ENCODE peak calls at places on chromosomes 2 and 18, in seven cellular contexts. T is MM.1S, K is ACHN, W is OCI-LY7, M is WTC11, F is AG04450, C is sciatic nerve. X is an unnamed sample.

GRCh38 chr2:12321017-12321641 is 395.6 kb upstream of the TRIB2 start:
- DNase-seq in T (no peak), K (peak), W (no peak), M (no peak), F (peak), C (no peak), X (peak)

GRCh38 chr18:74184875-74185274 is 36.6 kb downstream of the TIMM21 start:
- DNase-seq in T (no peak), K (no peak), W (no peak), M (no peak), F (no peak), C (no peak), X (no peak)

GRCh38 chr18:74682141-74682997 is 84.7 kb downstream of the ZNF407 start:
- DNase-seq in T (no peak), K (no peak), W (no peak), M (no peak), F (no peak), C (no peak), X (no peak)

GRCh38 chr2:97761192-97761591 is 47.8 kb downstream of the ZAP70 start:
- DNase-seq in T (no peak), K (no peak), W (no peak), M (no peak), F (no peak), C (no peak), X (no peak)

GRCh38 chr18:59835656-59836379 is 64.0 kb upstream of the PMAIP1 start:
- DNase-seq in T (no peak), K (no peak), W (no peak), M (peak), F (no peak), C (no peak), X (no peak)

GRCh38 chr18:21243041-21243431 is 1.0 kb downstream of the GREB1L start:
- DNase-seq in T (no peak), K (no peak), W (no peak), M (peak), F (no peak), C (no peak), X (no peak)

GRCh38 chr2:100852999-100853908 is 33.3 kb downstream of the NPAS2 start:
- DNase-seq in T (no peak), K (no peak), W (peak), M (peak), F (no peak), C (no peak), X (no peak)

GRCh38 chr2:54206596-54206995 is 49.4 kb downstream of the TSPYL6 start:
- DNase-seq in T (peak), K (peak), W (peak), M (no peak), F (no peak), C (no peak), X (no peak)

GRCh38 chr2:232611559-232612218 is 21.7 kb upstream of the EFHD1 start:
- DNase-seq in T (peak), K (peak), W (peak), M (peak), F (peak), C (peak), X (peak)

GRCh38 chr2:139992711-139993345 is 1212.6 kb upstream of the NXPH2 start:
- DNase-seq in T (no peak), K (no peak), W (no peak), M (no peak), F (no peak), C (no peak), X (no peak)

GRCh38 chr18:69257861-69258458 is 142.7 kb upstream of the DOK6 start:
- DNase-seq in T (no peak), K (peak), W (no peak), M (no peak), F (peak), C (no peak), X (peak)

GRCh38 chr18:64203295-64203694 is 54.4 kb upstream of the LINC00305 start:
- DNase-seq in T (no peak), K (no peak), W (no peak), M (no peak), F (no peak), C (no peak), X (no peak)

GRCh38 chr2:128792476-128793054 is 473.9 kb upstream of the HS6ST1 start:
- DNase-seq in T (no peak), K (no peak), W (no peak), M (no peak), F (no peak), C (no peak), X (no peak)

GRCh38 chr2:9112079-9112721 is 94.4 kb upstream of the ASAP2 start:
- DNase-seq in T (no peak), K (peak), W (no peak), M (no peak), F (peak), C (no peak), X (peak)

GRCh38 chr2:234763051-234763909 is 188.5 kb upstream of the SH3BP4 start:
- DNase-seq in T (no peak), K (no peak), W (no peak), M (no peak), F (peak), C (no peak), X (peak)

GRCh38 chr2:177772529-177772928 is 300.0 kb downstream of the PDE11A start:
- DNase-seq in T (peak), K (peak), W (peak), M (no peak), F (no peak), C (no peak), X (no peak)

GRCh38 chr2:158923180-158923594 is 45.3 kb upstream of the TANC1 start:
- DNase-seq in T (no peak), K (no peak), W (no peak), M (no peak), F (no peak), C (no peak), X (no peak)

GRCh38 chr2:120522151-120522751 is 176.3 kb downstream of the INHBB start:
- DNase-seq in T (no peak), K (no peak), W (no peak), M (no peak), F (no peak), C (no peak), X (no peak)

GRCh38 chr2:223969856-223970255 is 12.6 kb downstream of the MRPL44 start:
- DNase-seq in T (no peak), K (no peak), W (no peak), M (no peak), F (no peak), C (no peak), X (no peak)

GRCh38 chr18:59814872-59815271 is 84.9 kb upstream of the PMAIP1 start:
- DNase-seq in T (no peak), K (peak), W (no peak), M (no peak), F (peak), C (no peak), X (peak)

GRCh38 chr2:161662373-161662772 is 38.2 kb downstream of the SLC4A10 start:
- DNase-seq in T (no peak), K (no peak), W (no peak), M (no peak), F (no peak), C (no peak), X (no peak)